ENCODE peak calls at places on chromosomes 6 and 20, in ten cellular contexts. P is IMR-90; I is endodermal cell; W is CD4-positive, CD25-positive, alpha-beta regulatory T cell; Q is osteoblast; A is prostate gland; L is MM.1S; V is stomach; S is sigmoid colon; R is heart right ventricle. T is an unnamed sample.
A peak's percentile ranks its signal among the peaks of the same experiment; 100 is the strongest.

GRCh38 chr6:91243436-91243835 is 656.6 kb upstream of the MAP3K7 start:
- DNase-seq in P (no peak), I (no peak), W (no peak), Q (no peak), A (no peak), L (no peak), V (no peak), S (no peak), R (no peak), T (no peak)

GRCh38 chr20:33233129-33233774 is 2.5 kb upstream of the BPIFA1 start:
- DNase-seq in P (no peak), I (peak; percentile 83), W (no peak), Q (no peak), A (no peak), L (no peak), V (no peak), S (no peak), R (no peak), T (no peak)

GRCh38 chr6:31525932-31526591 is 2.7 kb upstream of the MCCD1 start:
- DNase-seq in P (peak; percentile 57), I (no peak), W (no peak), Q (no peak), A (no peak), L (no peak), V (no peak), S (no peak), R (no peak), T (no peak)

GRCh38 chr6:168132531-168133184 is 53.6 kb upstream of the FRMD1 start:
- DNase-seq in P (peak; percentile 80), I (peak; percentile 89), W (no peak), Q (no peak), A (peak; percentile 58), L (no peak), V (peak; percentile 58), S (peak; percentile 61), R (peak; percentile 75), T (peak; percentile 73)

GRCh38 chr6:148947621-148948444 is 201.0 kb downstream of the UST start:
- DNase-seq in P (peak; percentile 82), I (peak; percentile 97), W (peak; percentile 74), Q (no peak), A (peak; percentile 84), L (peak; percentile 54), V (peak; percentile 88), S (peak; percentile 90), R (peak; percentile 85), T (peak; percentile 86)

GRCh38 chr6:39821739-39822532 is 29.8 kb downstream of the DAAM2 start:
- DNase-seq in P (no peak), I (peak; percentile 59), W (no peak), Q (peak; percentile 64), A (no peak), L (no peak), V (no peak), S (peak; percentile 81), R (peak; percentile 61), T (peak; percentile 93)

GRCh38 chr6:158642097-158642601 is 2.4 kb downstream of the DYNLT1 start:
- DNase-seq in P (peak; percentile 96), I (peak; percentile 24), W (no peak), Q (peak; percentile 98), A (no peak), L (no peak), V (peak; percentile 22), S (peak; percentile 62), R (peak; percentile 46), T (no peak)

GRCh38 chr6:55977959-55978358 is 102.6 kb upstream of the BMP5 start:
- DNase-seq in P (no peak), I (no peak), W (no peak), Q (peak; percentile 15), A (no peak), L (no peak), V (no peak), S (no peak), R (no peak), T (no peak)

GRCh38 chr6:170147832-170148708 is 142.8 kb downstream of the DLL1 start:
- DNase-seq in P (no peak), I (peak; percentile 82), W (peak; percentile 45), Q (peak; percentile 55), A (no peak), L (no peak), V (no peak), S (peak; percentile 56), R (no peak), T (peak; percentile 59)

GRCh38 chr6:129646617-129647016 is 63.4 kb downstream of the ARHGAP18 start:
- DNase-seq in P (peak; percentile 27), I (no peak), W (no peak), Q (no peak), A (no peak), L (peak; percentile 58), V (no peak), S (no peak), R (no peak), T (no peak)

GRCh38 chr6:159766923-159767322 is 5.1 kb downstream of the ACAT2 start:
- DNase-seq in P (peak; percentile 72), I (no peak), W (no peak), Q (no peak), A (no peak), L (no peak), V (no peak), S (no peak), R (no peak), T (no peak)

GRCh38 chr6:47163536-47163935 is 121.4 kb upstream of the ADGRF1 start:
- DNase-seq in P (no peak), I (no peak), W (no peak), Q (peak; percentile 47), A (no peak), L (no peak), V (no peak), S (no peak), R (no peak), T (no peak)

GRCh38 chr20:19974621-19975435 is 42.3 kb upstream of the NAA20 start:
- DNase-seq in P (peak; percentile 97), I (no peak), W (no peak), Q (peak; percentile 94), A (peak; percentile 87), L (no peak), V (peak; percentile 88), S (peak; percentile 97), R (peak; percentile 93), T (peak; percentile 93)

GRCh38 chr6:62805431-62805830 is 405.8 kb upstream of the FKBP1C start:
- DNase-seq in P (no peak), I (no peak), W (no peak), Q (no peak), A (no peak), L (no peak), V (no peak), S (no peak), R (no peak), T (no peak)

GRCh38 chr6:34984416-34984815 is 95.4 kb downstream of the ANKS1A start:
- DNase-seq in P (no peak), I (no peak), W (no peak), Q (no peak), A (no peak), L (no peak), V (no peak), S (no peak), R (no peak), T (no peak)

GRCh38 chr20:39310363-39311037 is 348.4 kb downstream of the DHX35 start:
- DNase-seq in P (no peak), I (peak; percentile 66), W (no peak), Q (no peak), A (no peak), L (peak; percentile 30), V (no peak), S (no peak), R (no peak), T (no peak)

GRCh38 chr20:59652381-59652780 is 48.0 kb downstream of the PHACTR3 start:
- DNase-seq in P (no peak), I (no peak), W (no peak), Q (no peak), A (no peak), L (no peak), V (no peak), S (no peak), R (no peak), T (no peak)
- H3K9me3 ChIP-seq in P (peaks cover 3% of the 10 kb centered on the region), I (peaks cover 50% of the 10 kb centered on the region), W (peaks cover 8% of the 10 kb centered on the region), Q (no peaks in the 10 kb centered on the region), A (no peaks in the 10 kb centered on the region), L (no peaks in the 10 kb centered on the region), V (peaks cover 13% of the 10 kb centered on the region), S (no peaks in the 10 kb centered on the region), R (peaks cover 9% of the 10 kb centered on the region), T (no peaks in the 10 kb centered on the region)

DNA sequence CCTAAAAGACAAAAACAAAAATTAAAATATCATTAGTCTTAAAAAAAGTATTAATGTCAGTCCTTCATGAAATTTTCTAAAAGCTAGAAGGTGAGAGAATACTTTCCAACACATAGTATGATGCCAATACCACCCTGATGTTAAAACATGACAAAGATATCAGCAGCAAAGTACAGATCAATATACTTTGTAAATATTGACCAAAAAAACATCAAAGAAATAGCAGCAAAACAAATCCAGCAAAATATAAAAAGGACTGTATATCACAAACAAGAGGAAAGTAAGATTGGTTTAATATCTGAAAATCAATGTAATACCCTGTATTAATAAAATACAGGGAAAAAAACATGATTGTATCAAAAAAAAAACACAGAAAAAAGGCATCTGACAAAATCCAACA is 51.4 kb downstream of the TASP1 start:
- DNase-seq in P (no peak), I (no peak), W (no peak), Q (no peak), A (no peak), L (no peak), V (no peak), S (no peak), R (no peak), T (no peak)
- H3K9me3 ChIP-seq in P (peaks cover 3% of the 10 kb centered on the region), I (peaks cover 34% of the 10 kb centered on the region), W (no peaks in the 10 kb centered on the region), Q (no peaks in the 10 kb centered on the region), A (no peaks in the 10 kb centered on the region), L (no peaks in the 10 kb centered on the region), V (no peaks in the 10 kb centered on the region), S (no peaks in the 10 kb centered on the region), R (peaks cover 5% of the 10 kb centered on the region), T (no peaks in the 10 kb centered on the region)

DNA sequence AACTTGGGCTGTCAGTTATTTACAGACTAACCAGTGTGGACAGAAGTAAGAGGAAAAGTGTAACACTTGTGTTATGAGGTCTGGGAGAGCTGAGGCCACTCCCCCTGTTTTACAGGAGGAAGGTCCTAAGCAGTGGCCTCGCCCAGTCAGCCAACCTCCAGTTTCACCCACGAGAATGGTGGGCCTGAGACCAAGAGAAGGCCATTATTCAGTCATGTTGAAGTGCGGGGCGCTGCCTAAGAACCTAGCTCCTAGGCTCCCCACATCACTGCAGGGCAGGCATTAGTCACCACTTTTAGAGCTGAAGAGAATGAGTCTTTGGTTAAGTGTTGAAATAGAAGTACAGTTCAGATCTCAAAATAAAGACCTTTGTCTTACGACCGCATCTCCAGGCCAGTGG is 27.9 kb downstream of the CDYL start:
- DNase-seq in P (peak; percentile 77), I (peak; percentile 45), W (no peak), Q (peak; percentile 90), A (no peak), L (no peak), V (no peak), S (no peak), R (no peak), T (no peak)
- H3K9me3 ChIP-seq in P (peaks cover 3% of the 10 kb centered on the region), I (peaks cover 12% of the 10 kb centered on the region), W (no peaks in the 10 kb centered on the region), Q (no peaks in the 10 kb centered on the region), A (no peaks in the 10 kb centered on the region), L (no peaks in the 10 kb centered on the region), V (peaks cover 3% of the 10 kb centered on the region), S (no peaks in the 10 kb centered on the region), R (peaks cover 2% of the 10 kb centered on the region), T (peaks cover 2% of the 10 kb centered on the region)

GRCh38 chr20:60599381-60599780 is 641.2 kb downstream of the CDH26 start:
- DNase-seq in P (no peak), I (no peak), W (no peak), Q (no peak), A (no peak), L (no peak), V (no peak), S (no peak), R (no peak), T (no peak)
- H3K9me3 ChIP-seq in P (peaks cover 21% of the 10 kb centered on the region), I (no peaks in the 10 kb centered on the region), W (no peaks in the 10 kb centered on the region), Q (no peaks in the 10 kb centered on the region), A (no peaks in the 10 kb centered on the region), L (no peaks in the 10 kb centered on the region), V (peaks cover 8% of the 10 kb centered on the region), S (no peaks in the 10 kb centered on the region), R (no peaks in the 10 kb centered on the region), T (no peaks in the 10 kb centered on the region)